ENCODE peak calls at places on chromosomes 1 and 21, in nine cellular contexts. W is ovary; Y is tibial artery; T is neuronal stem cell; C is CD4-positive, CD25-positive, alpha-beta regulatory T cell; D is vagina; B is right lobe of liver; J is cardiac muscle cell; X is pancreas. Z is an unnamed sample.

GRCh38 chr1:223216482-223217205 is 73.6 kb upstream of the TLR5 start:
- DNase-seq in W (no peak), Y (no peak), T (no peak), C (no peak), D (peak; percentile 64), B (no peak), J (no peak), X (no peak), Z (no peak)

GRCh38 chr1:184473176-184473966 is 86.5 kb downstream of the C1orf21 start:
- DNase-seq in W (no peak), Y (no peak), T (no peak), C (no peak), D (no peak), B (no peak), J (no peak), X (no peak), Z (no peak)

GRCh38 chr1:36133484-36133883 is 8.5 kb upstream of the COL8A2 start:
- DNase-seq in W (peak; percentile 66), Y (peak; percentile 74), T (no peak), C (no peak), D (no peak), B (no peak), J (peak; percentile 96), X (peak; percentile 87), Z (no peak)

GRCh38 chr1:80056179-80056578 is 1049.6 kb upstream of the ADGRL4 start:
- DNase-seq in W (no peak), Y (no peak), T (no peak), C (no peak), D (no peak), B (no peak), J (no peak), X (no peak), Z (no peak)

GRCh38 chr1:236800002-236800620 is 5.0 kb downstream of the MTR start:
- DNase-seq in W (no peak), Y (no peak), T (no peak), C (peak; percentile 49), D (no peak), B (no peak), J (peak; percentile 2), X (no peak), Z (no peak)

GRCh38 chr1:31583995-31584868 is 7.9 kb downstream of the TINAGL1 start:
- DNase-seq in W (peak; percentile 91), Y (peak; percentile 87), T (no peak), C (no peak), D (no peak), B (peak; percentile 70), J (peak; percentile 85), X (peak; percentile 77), Z (no peak)

GRCh38 chr1:12251442-12251841 is 21.6 kb downstream of the VPS13D start:
- DNase-seq in W (no peak), Y (no peak), T (no peak), C (no peak), D (no peak), B (no peak), J (no peak), X (no peak), Z (no peak)

GRCh38 chr1:9884805-9885204 is 25.3 kb downstream of the CTNNBIP1 start:
- DNase-seq in W (no peak), Y (no peak), T (no peak), C (no peak), D (no peak), B (no peak), J (no peak), X (no peak), Z (no peak)

GRCh38 chr1:153422450-153423068 is 6.2 kb downstream of the S100A7A start:
- DNase-seq in W (peak; percentile 81), Y (peak; percentile 67), T (peak; percentile 86), C (peak; percentile 55), D (no peak), B (peak; percentile 62), J (peak; percentile 75), X (peak; percentile 48), Z (peak; percentile 66)

GRCh38 chr21:14013056-14013603 is 197.6 kb downstream of the LIPI start:
- DNase-seq in W (no peak), Y (no peak), T (no peak), C (no peak), D (no peak), B (no peak), J (no peak), X (no peak), Z (no peak)
- H3K9me3 ChIP-seq in W (no peaks in the 10 kb centered on the region), Y (no peaks in the 10 kb centered on the region), T (no peaks in the 10 kb centered on the region), C (no peaks in the 10 kb centered on the region), D (no peaks in the 10 kb centered on the region), B (no peaks in the 10 kb centered on the region), J (no peaks in the 10 kb centered on the region), X (no peaks in the 10 kb centered on the region), Z (no peaks in the 10 kb centered on the region)

DNA sequence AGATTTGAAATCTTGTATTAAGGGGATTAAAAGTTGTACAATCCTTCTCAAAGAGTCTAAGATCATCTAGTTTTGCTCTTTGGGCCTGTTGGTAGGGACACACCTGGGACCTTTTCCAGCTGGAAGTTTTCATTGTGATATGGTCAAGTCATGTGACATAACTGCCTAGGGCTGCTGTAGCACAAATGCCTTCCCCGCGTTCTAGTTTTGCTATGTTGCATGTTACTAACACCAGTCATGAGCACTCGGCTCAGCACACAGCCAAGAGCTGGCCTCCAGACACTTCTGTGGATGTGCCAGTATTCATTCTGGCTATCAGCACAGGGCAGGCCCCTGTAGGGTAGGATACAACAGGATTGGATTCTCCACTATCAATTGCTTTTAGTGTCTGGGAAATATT is 14.6 kb upstream of the FLG2 start:
- DNase-seq in W (no peak), Y (no peak), T (no peak), C (no peak), D (no peak), B (no peak), J (no peak), X (peak; percentile 12), Z (no peak)
- H3K9me3 ChIP-seq in W (no peaks in the 10 kb centered on the region), Y (peaks cover 6% of the 10 kb centered on the region), T (no peaks in the 10 kb centered on the region), C (peaks cover 2% of the 10 kb centered on the region), D (no peaks in the 10 kb centered on the region), B (no peaks in the 10 kb centered on the region), J (no peaks in the 10 kb centered on the region), X (no peaks in the 10 kb centered on the region), Z (peaks cover 3% of the 10 kb centered on the region)

DNA sequence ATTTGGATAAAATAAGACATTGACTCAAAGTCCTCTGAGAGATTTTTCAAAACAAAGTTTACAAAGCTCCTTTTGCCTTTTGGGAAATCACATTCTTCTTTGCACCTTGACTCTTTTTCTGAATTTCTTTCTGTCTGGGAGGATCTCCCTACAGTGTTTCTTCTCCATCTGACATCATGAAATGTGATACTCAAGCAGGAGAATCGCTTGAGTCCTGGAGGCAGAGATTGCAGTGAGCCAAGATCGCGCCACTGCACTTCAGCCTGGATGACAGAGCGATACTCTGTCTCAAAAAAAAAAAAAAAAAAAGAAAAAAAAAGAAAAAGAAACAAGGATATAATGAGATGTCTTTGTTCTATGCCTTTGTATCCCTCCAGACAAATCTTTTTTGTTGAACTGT is 13.3 kb upstream of the GRIK1 start:
- DNase-seq in W (no peak), Y (no peak), T (no peak), C (no peak), D (no peak), B (no peak), J (no peak), X (no peak), Z (no peak)
- H3K9me3 ChIP-seq in W (no peaks in the 10 kb centered on the region), Y (no peaks in the 10 kb centered on the region), T (no peaks in the 10 kb centered on the region), C (no peaks in the 10 kb centered on the region), D (no peaks in the 10 kb centered on the region), B (no peaks in the 10 kb centered on the region), J (no peaks in the 10 kb centered on the region), X (no peaks in the 10 kb centered on the region), Z (no peaks in the 10 kb centered on the region)

GRCh38 chr21:44589586-44590305 is 2.6 kb downstream of the KRTAP10-6 start:
- DNase-seq in W (no peak), Y (no peak), T (no peak), C (no peak), D (peak; percentile 79), B (no peak), J (no peak), X (no peak), Z (no peak)
- H3K9me3 ChIP-seq in W (no peaks in the 10 kb centered on the region), Y (no peaks in the 10 kb centered on the region), T (no peaks in the 10 kb centered on the region), C (no peaks in the 10 kb centered on the region), D (no peaks in the 10 kb centered on the region), B (no peaks in the 10 kb centered on the region), J (no peaks in the 10 kb centered on the region), X (no peaks in the 10 kb centered on the region), Z (no peaks in the 10 kb centered on the region)

GRCh38 chr1:2951856-2952255 is 69.4 kb upstream of the ACTRT2 start:
- DNase-seq in W (peak; percentile 6), Y (no peak), T (no peak), C (no peak), D (no peak), B (peak; percentile 9), J (no peak), X (no peak), Z (no peak)
- H3K9me3 ChIP-seq in W (peaks cover 3% of the 10 kb centered on the region), Y (peaks cover 6% of the 10 kb centered on the region), T (no peaks in the 10 kb centered on the region), C (peaks cover 14% of the 10 kb centered on the region), D (no peaks in the 10 kb centered on the region), B (no peaks in the 10 kb centered on the region), J (no peaks in the 10 kb centered on the region), X (no peaks in the 10 kb centered on the region), Z (peaks cover 21% of the 10 kb centered on the region)

DNA sequence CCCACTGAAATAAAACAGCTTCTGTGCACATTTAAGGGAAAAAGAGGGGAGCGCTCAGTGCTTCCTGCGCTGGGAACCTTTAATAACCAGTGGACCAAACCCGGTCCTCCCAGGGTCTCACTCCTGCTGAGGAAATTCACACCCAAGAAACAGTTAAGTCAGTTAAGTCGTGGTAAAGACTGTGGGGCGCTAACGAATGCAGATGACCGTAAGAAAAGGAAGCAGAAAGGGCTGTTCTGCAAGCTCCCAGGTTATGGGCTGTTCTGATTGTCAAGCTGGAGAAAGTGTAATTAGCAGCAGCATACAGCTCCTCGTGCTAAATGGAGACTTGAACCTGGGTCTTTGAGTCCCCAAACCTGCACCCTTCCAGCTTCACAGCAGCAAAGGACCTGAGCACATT is 536.6 kb downstream of the NPHP4 start:
- DNase-seq in W (no peak), Y (no peak), T (no peak), C (no peak), D (no peak), B (no peak), J (no peak), X (no peak), Z (no peak)
- H3K9me3 ChIP-seq in W (no peaks in the 10 kb centered on the region), Y (no peaks in the 10 kb centered on the region), T (no peaks in the 10 kb centered on the region), C (no peaks in the 10 kb centered on the region), D (no peaks in the 10 kb centered on the region), B (no peaks in the 10 kb centered on the region), J (no peaks in the 10 kb centered on the region), X (no peaks in the 10 kb centered on the region), Z (no peaks in the 10 kb centered on the region)

DNA sequence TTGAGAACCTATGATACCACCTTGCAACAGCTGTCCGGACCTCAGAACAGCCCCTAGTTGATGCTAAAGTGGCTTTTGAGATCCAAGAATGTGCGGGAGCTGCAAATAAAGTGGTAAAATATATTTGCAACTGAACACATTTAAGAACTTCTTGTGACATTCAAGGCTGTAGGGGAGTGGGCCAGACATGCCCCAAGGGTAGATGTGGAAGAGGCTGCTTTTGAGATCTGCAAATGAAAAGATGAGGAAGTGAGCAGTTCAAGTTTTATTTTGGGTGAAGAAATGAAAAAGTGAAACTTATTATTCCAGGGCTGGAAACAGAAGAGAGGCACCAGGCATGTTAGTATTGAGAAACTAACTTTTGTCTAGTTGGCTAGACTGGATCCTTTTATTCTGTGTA is 359.5 kb upstream of the PLXNA2 start:
- DNase-seq in W (no peak), Y (no peak), T (no peak), C (no peak), D (peak; percentile 40), B (no peak), J (no peak), X (no peak), Z (no peak)
- H3K9me3 ChIP-seq in W (no peaks in the 10 kb centered on the region), Y (no peaks in the 10 kb centered on the region), T (no peaks in the 10 kb centered on the region), C (no peaks in the 10 kb centered on the region), D (no peaks in the 10 kb centered on the region), B (no peaks in the 10 kb centered on the region), J (no peaks in the 10 kb centered on the region), X (no peaks in the 10 kb centered on the region), Z (no peaks in the 10 kb centered on the region)

GRCh38 chr1:248611883-248612282 is 14.4 kb upstream of the OR2T10 start:
- DNase-seq in W (no peak), Y (no peak), T (no peak), C (peak; percentile 25), D (no peak), B (no peak), J (no peak), X (no peak), Z (no peak)
- H3K9me3 ChIP-seq in W (no peaks in the 10 kb centered on the region), Y (no peaks in the 10 kb centered on the region), T (no peaks in the 10 kb centered on the region), C (no peaks in the 10 kb centered on the region), D (no peaks in the 10 kb centered on the region), B (no peaks in the 10 kb centered on the region), J (no peaks in the 10 kb centered on the region), X (no peaks in the 10 kb centered on the region), Z (no peaks in the 10 kb centered on the region)